ENCODE peak calls at places on chromosomes 13 and 19, in eight cellular contexts. One of them, this sample, is unnamed.
A peak's percentile ranks its signal among the peaks of the same experiment; 100 is the strongest.

GRCh38 chr13:109680930-109681329 is 105.5 kb downstream of the IRS2 start:
- DNase-seq in heart left ventricle: no peak
- DNase-seq in heart right ventricle: no peak
- DNase-seq in dorsolateral prefrontal cortex: no peak
- DNase-seq in left ventricle myocardium inferior: no peak
- DNase-seq in H9: no peak
- DNase-seq in lower lobe of right lung: no peak
- DNase-seq in fibroblast of lung: no peak
- DNase-seq in this sample: no peak

GRCh38 chr13:48708764-48709163 is 55.0 kb downstream of the CYSLTR2 start:
- DNase-seq in H9: no peak
- DNase-seq in heart right ventricle: no peak
- DNase-seq in fibroblast of lung: no peak
- DNase-seq in lower lobe of right lung: no peak
- DNase-seq in dorsolateral prefrontal cortex: no peak
- DNase-seq in heart left ventricle: no peak
- DNase-seq in left ventricle myocardium inferior: no peak
- DNase-seq in this sample: no peak

GRCh38 chr19:33745297-33745696 is 51.4 kb upstream of the KCTD15 start:
- DNase-seq in left ventricle myocardium inferior: no peak
- DNase-seq in fibroblast of lung: no peak
- DNase-seq in lower lobe of right lung: no peak
- DNase-seq in heart right ventricle: no peak
- DNase-seq in heart left ventricle: no peak
- DNase-seq in H9: no peak
- DNase-seq in dorsolateral prefrontal cortex: no peak
- DNase-seq in this sample: no peak

GRCh38 chr19:30648321-30648720 is 276.1 kb downstream of the ZNF536 start:
- DNase-seq in lower lobe of right lung: no peak
- DNase-seq in left ventricle myocardium inferior: no peak
- DNase-seq in H9: no peak
- DNase-seq in dorsolateral prefrontal cortex: no peak
- DNase-seq in heart left ventricle: no peak
- DNase-seq in heart right ventricle: no peak
- DNase-seq in fibroblast of lung: no peak
- DNase-seq in this sample: no peak

GRCh38 chr13:42048323-42048624 is 174 bp upstream of the DGKH start:
- DNase-seq in H9: no peak
- DNase-seq in lower lobe of right lung: no peak
- DNase-seq in fibroblast of lung: peak; percentile 11
- DNase-seq in left ventricle myocardium inferior: no peak
- DNase-seq in dorsolateral prefrontal cortex: no peak
- DNase-seq in heart left ventricle: no peak
- DNase-seq in heart right ventricle: no peak
- DNase-seq in this sample: no peak

GRCh38 chr19:52946322-52947310 is 16.1 kb downstream of the ZNF816 start:
- DNase-seq in dorsolateral prefrontal cortex: peak; percentile 93
- DNase-seq in left ventricle myocardium inferior: peak; percentile 51
- DNase-seq in heart left ventricle: peak; percentile 55
- DNase-seq in lower lobe of right lung: peak; percentile 88
- DNase-seq in H9: peak; percentile 99
- DNase-seq in fibroblast of lung: peak; percentile 25
- DNase-seq in heart right ventricle: no peak
- DNase-seq in this sample: peak; percentile 85

GRCh38 chr13:40656358-40656757 is 10.1 kb downstream of the FOXO1 start:
- DNase-seq in fibroblast of lung: no peak
- DNase-seq in dorsolateral prefrontal cortex: no peak
- DNase-seq in H9: no peak
- DNase-seq in heart left ventricle: no peak
- DNase-seq in lower lobe of right lung: no peak
- DNase-seq in heart right ventricle: no peak
- DNase-seq in left ventricle myocardium inferior: no peak
- DNase-seq in this sample: no peak

GRCh38 chr19:53094749-53095575 is 8.3 kb downstream of the ZNF160 start:
- DNase-seq in left ventricle myocardium inferior: no peak
- DNase-seq in heart right ventricle: no peak
- DNase-seq in fibroblast of lung: no peak
- DNase-seq in H9: peak; percentile 93
- DNase-seq in heart left ventricle: no peak
- DNase-seq in lower lobe of right lung: no peak
- DNase-seq in dorsolateral prefrontal cortex: no peak
- DNase-seq in this sample: no peak

DNA sequence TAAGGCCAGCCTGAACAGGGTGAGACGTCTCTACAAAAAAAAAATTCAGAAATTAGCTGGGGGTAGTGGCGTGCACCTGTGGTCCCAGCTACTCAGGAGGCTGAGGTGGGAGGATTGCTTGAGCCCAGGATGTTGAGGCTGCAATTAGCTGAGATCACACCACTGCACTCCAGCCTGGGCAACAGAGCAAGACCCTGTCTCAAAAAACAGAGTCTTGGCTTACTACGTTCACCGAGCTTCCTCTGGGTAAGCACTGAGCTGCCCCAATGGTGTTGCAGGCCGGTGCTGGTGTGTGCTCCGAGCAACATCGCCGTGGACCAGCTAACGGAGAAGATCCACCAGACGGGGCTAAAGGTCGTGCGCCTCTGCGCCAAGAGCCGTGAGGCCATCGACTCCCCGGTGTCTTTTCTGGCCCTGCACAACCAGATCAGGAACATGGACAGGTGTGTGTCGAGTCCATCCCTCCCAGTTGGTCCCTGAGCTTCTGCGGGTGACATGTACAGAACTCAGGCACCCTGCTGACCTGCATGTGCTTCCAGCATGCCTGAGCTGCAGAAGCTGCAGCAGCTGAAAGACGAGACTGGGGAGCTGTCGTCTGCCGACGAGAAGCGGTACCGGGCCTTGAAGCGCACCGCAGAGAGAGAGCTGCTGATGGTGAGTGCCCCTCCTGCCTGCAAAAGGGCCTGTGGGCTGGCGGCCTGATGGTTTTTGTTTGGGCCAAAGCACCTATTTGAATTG is 24.1 kb downstream of the UPF1 start:
- DNase-seq in heart left ventricle: no peak
- DNase-seq in dorsolateral prefrontal cortex: no peak
- DNase-seq in left ventricle myocardium inferior: no peak
- DNase-seq in fibroblast of lung: no peak
- DNase-seq in lower lobe of right lung: no peak
- DNase-seq in H9: no peak
- DNase-seq in heart right ventricle: no peak
- DNase-seq in this sample: no peak
- H3K27ac ChIP-seq in heart left ventricle: no peak overlapping the region
- H3K27ac ChIP-seq in dorsolateral prefrontal cortex: peak overlapping the region; percentile 86
- H3K27ac ChIP-seq in left ventricle myocardium inferior: no peak overlapping the region
- H3K27ac ChIP-seq in fibroblast of lung: no peak overlapping the region
- H3K27ac ChIP-seq in lower lobe of right lung: no peak overlapping the region
- H3K27ac ChIP-seq in H9: no peak overlapping the region
- H3K27ac ChIP-seq in heart right ventricle: no peak overlapping the region
- H3K27ac ChIP-seq in this sample: no peak overlapping the region

GRCh38 chr19:55352746-55353145 is 1.8 kb downstream of the COX6B2 start:
- DNase-seq in dorsolateral prefrontal cortex: no peak
- DNase-seq in fibroblast of lung: no peak
- DNase-seq in left ventricle myocardium inferior: no peak
- DNase-seq in H9: no peak
- DNase-seq in lower lobe of right lung: no peak
- DNase-seq in heart left ventricle: no peak
- DNase-seq in heart right ventricle: no peak
- DNase-seq in this sample: no peak
- H3K27me3 ChIP-seq in dorsolateral prefrontal cortex: peaks cover 4% of the 10 kb centered on the region
- H3K27me3 ChIP-seq in fibroblast of lung: peaks cover 31% of the 10 kb centered on the region
- H3K27me3 ChIP-seq in left ventricle myocardium inferior: peaks cover 79% of the 10 kb centered on the region
- H3K27me3 ChIP-seq in H9: peaks cover 17% of the 10 kb centered on the region
- H3K27me3 ChIP-seq in lower lobe of right lung: peaks cover 61% of the 10 kb centered on the region
- H3K27me3 ChIP-seq in heart left ventricle: peaks cover 50% of the 10 kb centered on the region
- H3K27me3 ChIP-seq in heart right ventricle: peaks cover 50% of the 10 kb centered on the region
- H3K27me3 ChIP-seq in this sample: no peaks in the 10 kb centered on the region

DNA sequence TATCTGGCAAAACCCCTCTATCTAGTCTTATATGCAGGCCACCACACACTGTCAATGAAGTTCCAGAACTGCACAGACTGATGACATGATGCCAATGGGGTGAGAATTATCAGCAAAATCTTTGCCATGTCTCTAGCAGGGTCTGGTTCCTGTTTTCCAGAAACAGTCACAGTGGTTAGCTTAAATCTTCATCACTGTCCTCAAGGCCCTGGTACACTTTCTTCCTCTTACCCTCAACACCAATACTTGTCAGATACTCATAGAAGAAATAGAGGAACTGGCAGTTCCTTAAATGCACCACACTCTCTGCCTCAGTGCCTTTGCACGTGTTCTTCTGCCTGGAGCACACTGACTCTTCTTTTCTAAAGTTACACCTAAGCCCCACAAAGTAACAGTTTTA is 77.8 kb upstream of the STARD13 start:
- DNase-seq in dorsolateral prefrontal cortex: no peak
- DNase-seq in heart right ventricle: no peak
- DNase-seq in fibroblast of lung: no peak
- DNase-seq in lower lobe of right lung: peak; percentile 61
- DNase-seq in left ventricle myocardium inferior: no peak
- DNase-seq in H9: no peak
- DNase-seq in heart left ventricle: peak; percentile 51
- DNase-seq in this sample: peak; percentile 76
- H3K27ac ChIP-seq in dorsolateral prefrontal cortex: no peak overlapping the region
- H3K27ac ChIP-seq in heart right ventricle: no peak overlapping the region
- H3K27ac ChIP-seq in fibroblast of lung: no peak overlapping the region
- H3K27ac ChIP-seq in lower lobe of right lung: peak overlapping the region; percentile 3
- H3K27ac ChIP-seq in left ventricle myocardium inferior: no peak overlapping the region
- H3K27ac ChIP-seq in H9: no peak overlapping the region
- H3K27ac ChIP-seq in heart left ventricle: no peak overlapping the region
- H3K27ac ChIP-seq in this sample: no peak overlapping the region

DNA sequence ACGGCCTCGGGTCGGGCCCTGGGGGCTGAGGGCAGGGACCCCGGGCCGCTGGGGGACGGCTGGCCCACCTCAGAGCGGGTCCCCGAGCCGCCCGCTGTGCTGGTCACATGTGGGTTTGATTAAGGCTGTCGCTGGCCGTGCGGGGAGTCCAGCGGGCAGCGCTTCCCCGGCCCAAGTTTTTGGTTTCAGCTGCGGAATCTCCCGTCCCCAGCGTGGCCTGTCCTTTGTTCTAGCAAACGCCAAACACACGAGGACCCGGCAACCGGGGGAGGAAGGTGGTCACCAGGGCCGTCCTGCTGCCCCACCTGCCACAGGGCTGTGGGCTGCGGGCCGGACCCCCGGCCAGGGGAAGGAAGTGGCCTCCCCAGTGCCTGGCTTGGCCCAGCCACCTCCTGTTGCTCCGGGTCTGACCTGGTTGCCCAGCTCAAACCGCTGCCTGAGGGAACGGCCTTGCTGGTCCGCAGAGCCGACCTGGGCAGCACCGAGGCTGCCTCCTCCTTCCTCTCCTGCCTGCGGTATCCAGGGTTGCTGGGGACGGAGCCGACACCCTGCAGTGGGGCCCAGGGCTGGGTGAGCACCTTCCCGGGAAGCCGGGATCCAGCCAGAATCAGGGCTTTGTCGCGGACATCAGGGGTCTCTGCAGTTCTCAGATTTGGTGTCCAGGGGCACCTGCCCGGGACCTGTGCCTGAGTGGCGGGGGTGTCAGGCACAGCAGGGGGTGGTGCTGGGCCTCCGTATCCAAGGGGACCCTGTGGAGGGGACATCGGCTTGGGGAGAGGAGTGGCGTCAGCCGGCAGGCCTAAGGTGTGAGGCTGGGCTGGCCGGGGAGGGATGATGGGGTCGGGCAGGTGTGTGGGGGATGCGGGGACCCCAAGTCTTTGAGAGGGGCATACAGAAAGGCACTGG is 2.2 kb downstream of the EFNA2 start:
- DNase-seq in dorsolateral prefrontal cortex: no peak
- DNase-seq in lower lobe of right lung: no peak
- DNase-seq in H9: no peak
- DNase-seq in heart left ventricle: no peak
- DNase-seq in left ventricle myocardium inferior: no peak
- DNase-seq in heart right ventricle: no peak
- DNase-seq in fibroblast of lung: no peak
- DNase-seq in this sample: no peak
- H3K27me3 ChIP-seq in dorsolateral prefrontal cortex: no peaks in the 10 kb centered on the region
- H3K27me3 ChIP-seq in lower lobe of right lung: peaks cover 89% of the 10 kb centered on the region
- H3K27me3 ChIP-seq in H9: no peaks in the 10 kb centered on the region
- H3K27me3 ChIP-seq in heart left ventricle: peaks cover 72% of the 10 kb centered on the region
- H3K27me3 ChIP-seq in left ventricle myocardium inferior: peaks cover 96% of the 10 kb centered on the region
- H3K27me3 ChIP-seq in heart right ventricle: peaks cover 89% of the 10 kb centered on the region
- H3K27me3 ChIP-seq in fibroblast of lung: peaks cover 31% of the 10 kb centered on the region
- H3K27me3 ChIP-seq in this sample: no peaks in the 10 kb centered on the region

GRCh38 chr19:38606131-38606530 is 11.6 kb downstream of the MAP4K1 start:
- DNase-seq in H9: no peak
- DNase-seq in heart left ventricle: no peak
- DNase-seq in lower lobe of right lung: no peak
- DNase-seq in left ventricle myocardium inferior: no peak
- DNase-seq in dorsolateral prefrontal cortex: no peak
- DNase-seq in fibroblast of lung: no peak
- DNase-seq in heart right ventricle: no peak
- DNase-seq in this sample: no peak
- H3K27ac ChIP-seq in H9: no peak overlapping the region
- H3K27ac ChIP-seq in heart left ventricle: no peak overlapping the region
- H3K27ac ChIP-seq in lower lobe of right lung: no peak overlapping the region
- H3K27ac ChIP-seq in left ventricle myocardium inferior: no peak overlapping the region
- H3K27ac ChIP-seq in dorsolateral prefrontal cortex: no peak overlapping the region
- H3K27ac ChIP-seq in fibroblast of lung: no peak overlapping the region
- H3K27ac ChIP-seq in heart right ventricle: no peak overlapping the region
- H3K27ac ChIP-seq in this sample: no peak overlapping the region

DNA sequence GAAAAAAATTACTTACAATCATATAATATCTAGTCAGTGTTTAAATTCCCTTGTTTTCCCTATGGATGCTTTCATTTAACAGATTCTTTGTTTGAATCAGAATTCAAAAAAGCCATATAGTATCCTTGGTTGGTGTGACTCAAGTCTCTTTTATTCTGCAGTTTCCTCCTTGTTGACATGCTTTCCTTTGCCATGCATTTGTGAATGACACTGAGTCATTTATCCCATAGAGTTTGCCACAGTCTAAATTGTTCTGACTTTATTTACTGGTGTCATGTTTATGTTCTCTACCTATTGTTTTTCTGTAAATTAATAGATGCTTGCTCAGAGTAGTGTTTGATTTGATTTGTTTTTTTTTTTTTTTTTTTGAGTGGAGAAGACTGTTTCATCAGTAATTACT is 893.8 kb upstream of the SLC10A2 start:
- DNase-seq in dorsolateral prefrontal cortex: no peak
- DNase-seq in heart left ventricle: no peak
- DNase-seq in H9: no peak
- DNase-seq in heart right ventricle: no peak
- DNase-seq in fibroblast of lung: no peak
- DNase-seq in lower lobe of right lung: no peak
- DNase-seq in left ventricle myocardium inferior: no peak
- DNase-seq in this sample: no peak
- H3K27me3 ChIP-seq in dorsolateral prefrontal cortex: no peaks in the 10 kb centered on the region
- H3K27me3 ChIP-seq in heart left ventricle: no peaks in the 10 kb centered on the region
- H3K27me3 ChIP-seq in H9: no peaks in the 10 kb centered on the region
- H3K27me3 ChIP-seq in heart right ventricle: no peaks in the 10 kb centered on the region
- H3K27me3 ChIP-seq in fibroblast of lung: no peaks in the 10 kb centered on the region
- H3K27me3 ChIP-seq in lower lobe of right lung: no peaks in the 10 kb centered on the region
- H3K27me3 ChIP-seq in left ventricle myocardium inferior: no peaks in the 10 kb centered on the region
- H3K27me3 ChIP-seq in this sample: no peaks in the 10 kb centered on the region